ENCODE peak calls at places on chromosomes 12 and 14, in eight cellular contexts. One of them, this sample, is unnamed.

GRCh38 chr14:36129181-36129580 is 47.3 kb downstream of the PTCSC3 start:
- DNase-seq in stimulated activated CD4-positive, alpha-beta T cell treated with anti-CD3 and anti-CD28 coated beads, Interleukin-2, amount 100 ng/mL, for 48 hours: no peak
- DNase-seq in AG09319: no peak
- DNase-seq in midbrain: no peak
- DNase-seq in kidney tubule cell: peak
- DNase-seq in right atrium auricular region: no peak
- DNase-seq in NCI-H146: peak
- DNase-seq in left cardiac atrium: no peak
- DNase-seq in this sample: no peak

GRCh38 chr12:68440068-68440581 is 108.0 kb upstream of the MDM1 start:
- DNase-seq in NCI-H146: no peak
- DNase-seq in left cardiac atrium: no peak
- DNase-seq in kidney tubule cell: peak
- DNase-seq in midbrain: no peak
- DNase-seq in AG09319: no peak
- DNase-seq in stimulated activated CD4-positive, alpha-beta T cell treated with anti-CD3 and anti-CD28 coated beads, Interleukin-2, amount 100 ng/mL, for 48 hours: no peak
- DNase-seq in right atrium auricular region: no peak
- DNase-seq in this sample: no peak

GRCh38 chr12:59077153-59077930 is 157.0 kb upstream of the LRIG3 start:
- DNase-seq in NCI-H146: no peak
- DNase-seq in right atrium auricular region: no peak
- DNase-seq in left cardiac atrium: peak
- DNase-seq in kidney tubule cell: no peak
- DNase-seq in stimulated activated CD4-positive, alpha-beta T cell treated with anti-CD3 and anti-CD28 coated beads, Interleukin-2, amount 100 ng/mL, for 48 hours: no peak
- DNase-seq in midbrain: no peak
- DNase-seq in AG09319: no peak
- DNase-seq in this sample: no peak

GRCh38 chr12:122099280-122099749 is 20.8 kb downstream of the MLXIP start:
- DNase-seq in right atrium auricular region: no peak
- DNase-seq in kidney tubule cell: no peak
- DNase-seq in AG09319: no peak
- DNase-seq in NCI-H146: peak
- DNase-seq in midbrain: no peak
- DNase-seq in stimulated activated CD4-positive, alpha-beta T cell treated with anti-CD3 and anti-CD28 coated beads, Interleukin-2, amount 100 ng/mL, for 48 hours: no peak
- DNase-seq in left cardiac atrium: no peak
- DNase-seq in this sample: peak

GRCh38 chr14:78902010-78902623 is 731.9 kb downstream of the NRXN3 start:
- DNase-seq in kidney tubule cell: peak
- DNase-seq in midbrain: peak
- DNase-seq in NCI-H146: peak
- DNase-seq in stimulated activated CD4-positive, alpha-beta T cell treated with anti-CD3 and anti-CD28 coated beads, Interleukin-2, amount 100 ng/mL, for 48 hours: no peak
- DNase-seq in right atrium auricular region: no peak
- DNase-seq in AG09319: no peak
- DNase-seq in left cardiac atrium: peak
- DNase-seq in this sample: no peak

GRCh38 chr12:24560867-24561266 is 388.0 kb downstream of the BCAT1 start:
- DNase-seq in AG09319: no peak
- DNase-seq in NCI-H146: no peak
- DNase-seq in right atrium auricular region: no peak
- DNase-seq in kidney tubule cell: no peak
- DNase-seq in stimulated activated CD4-positive, alpha-beta T cell treated with anti-CD3 and anti-CD28 coated beads, Interleukin-2, amount 100 ng/mL, for 48 hours: no peak
- DNase-seq in midbrain: peak
- DNase-seq in left cardiac atrium: peak
- DNase-seq in this sample: no peak

GRCh38 chr12:56317675-56318074 is 1.9 kb upstream of the CNPY2 start:
- DNase-seq in left cardiac atrium: no peak
- DNase-seq in kidney tubule cell: no peak
- DNase-seq in stimulated activated CD4-positive, alpha-beta T cell treated with anti-CD3 and anti-CD28 coated beads, Interleukin-2, amount 100 ng/mL, for 48 hours: no peak
- DNase-seq in NCI-H146: no peak
- DNase-seq in right atrium auricular region: no peak
- DNase-seq in midbrain: no peak
- DNase-seq in AG09319: no peak
- DNase-seq in this sample: no peak

GRCh38 chr12:18394742-18395141 is 133.4 kb downstream of the PIK3C2G start:
- DNase-seq in right atrium auricular region: no peak
- DNase-seq in midbrain: no peak
- DNase-seq in stimulated activated CD4-positive, alpha-beta T cell treated with anti-CD3 and anti-CD28 coated beads, Interleukin-2, amount 100 ng/mL, for 48 hours: no peak
- DNase-seq in NCI-H146: no peak
- DNase-seq in AG09319: no peak
- DNase-seq in left cardiac atrium: no peak
- DNase-seq in kidney tubule cell: no peak
- DNase-seq in this sample: no peak

GRCh38 chr14:73240816-73241480 is 3.6 kb downstream of the PAPLN start:
- DNase-seq in kidney tubule cell: no peak
- DNase-seq in left cardiac atrium: no peak
- DNase-seq in NCI-H146: no peak
- DNase-seq in right atrium auricular region: no peak
- DNase-seq in AG09319: no peak
- DNase-seq in stimulated activated CD4-positive, alpha-beta T cell treated with anti-CD3 and anti-CD28 coated beads, Interleukin-2, amount 100 ng/mL, for 48 hours: no peak
- DNase-seq in midbrain: peak
- DNase-seq in this sample: peak

GRCh38 chr14:76773188-76773885 is 12.1 kb downstream of the VASH1 start:
- DNase-seq in NCI-H146: no peak
- DNase-seq in stimulated activated CD4-positive, alpha-beta T cell treated with anti-CD3 and anti-CD28 coated beads, Interleukin-2, amount 100 ng/mL, for 48 hours: no peak
- DNase-seq in left cardiac atrium: peak
- DNase-seq in midbrain: no peak
- DNase-seq in AG09319: peak
- DNase-seq in right atrium auricular region: peak
- DNase-seq in kidney tubule cell: peak
- DNase-seq in this sample: peak

GRCh38 chr12:90899456-90900182 is 55.4 kb downstream of the CCER1 start:
- DNase-seq in AG09319: no peak
- DNase-seq in kidney tubule cell: peak
- DNase-seq in midbrain: no peak
- DNase-seq in right atrium auricular region: no peak
- DNase-seq in NCI-H146: no peak
- DNase-seq in left cardiac atrium: no peak
- DNase-seq in stimulated activated CD4-positive, alpha-beta T cell treated with anti-CD3 and anti-CD28 coated beads, Interleukin-2, amount 100 ng/mL, for 48 hours: no peak
- DNase-seq in this sample: no peak

GRCh38 chr14:64212666-64213065 is 81.5 kb downstream of the ESR2 start:
- DNase-seq in AG09319: no peak
- DNase-seq in left cardiac atrium: no peak
- DNase-seq in midbrain: no peak
- DNase-seq in stimulated activated CD4-positive, alpha-beta T cell treated with anti-CD3 and anti-CD28 coated beads, Interleukin-2, amount 100 ng/mL, for 48 hours: no peak
- DNase-seq in kidney tubule cell: no peak
- DNase-seq in NCI-H146: no peak
- DNase-seq in right atrium auricular region: no peak
- DNase-seq in this sample: no peak

GRCh38 chr14:55052259-55052930 is 948 bp downstream of the MAPK1IP1L start:
- DNase-seq in midbrain: no peak
- DNase-seq in NCI-H146: no peak
- DNase-seq in AG09319: no peak
- DNase-seq in kidney tubule cell: no peak
- DNase-seq in stimulated activated CD4-positive, alpha-beta T cell treated with anti-CD3 and anti-CD28 coated beads, Interleukin-2, amount 100 ng/mL, for 48 hours: no peak
- DNase-seq in right atrium auricular region: no peak
- DNase-seq in left cardiac atrium: no peak
- DNase-seq in this sample: no peak

GRCh38 chr14:73237219-73237785 is at the start of gene PAPLN:
- DNase-seq in kidney tubule cell: peak
- DNase-seq in midbrain: no peak
- DNase-seq in stimulated activated CD4-positive, alpha-beta T cell treated with anti-CD3 and anti-CD28 coated beads, Interleukin-2, amount 100 ng/mL, for 48 hours: no peak
- DNase-seq in NCI-H146: no peak
- DNase-seq in right atrium auricular region: no peak
- DNase-seq in AG09319: no peak
- DNase-seq in left cardiac atrium: no peak
- DNase-seq in this sample: no peak

GRCh38 chr12:6638305-6638704 is 2.5 kb upstream of the LPAR5 start:
- DNase-seq in midbrain: no peak
- DNase-seq in kidney tubule cell: no peak
- DNase-seq in right atrium auricular region: no peak
- DNase-seq in left cardiac atrium: no peak
- DNase-seq in AG09319: no peak
- DNase-seq in NCI-H146: no peak
- DNase-seq in stimulated activated CD4-positive, alpha-beta T cell treated with anti-CD3 and anti-CD28 coated beads, Interleukin-2, amount 100 ng/mL, for 48 hours: no peak
- DNase-seq in this sample: no peak

GRCh38 chr12:110278137-110278536 is 2.9 kb upstream of the ATP2A2 start:
- DNase-seq in left cardiac atrium: no peak
- DNase-seq in right atrium auricular region: no peak
- DNase-seq in AG09319: no peak
- DNase-seq in kidney tubule cell: no peak
- DNase-seq in stimulated activated CD4-positive, alpha-beta T cell treated with anti-CD3 and anti-CD28 coated beads, Interleukin-2, amount 100 ng/mL, for 48 hours: no peak
- DNase-seq in midbrain: no peak
- DNase-seq in NCI-H146: no peak
- DNase-seq in this sample: no peak

GRCh38 chr14:81245771-81246170 is 25.0 kb upstream of the GTF2A1 start:
- DNase-seq in midbrain: no peak
- DNase-seq in stimulated activated CD4-positive, alpha-beta T cell treated with anti-CD3 and anti-CD28 coated beads, Interleukin-2, amount 100 ng/mL, for 48 hours: no peak
- DNase-seq in left cardiac atrium: no peak
- DNase-seq in kidney tubule cell: no peak
- DNase-seq in AG09319: peak
- DNase-seq in NCI-H146: no peak
- DNase-seq in right atrium auricular region: no peak
- DNase-seq in this sample: no peak

GRCh38 chr14:24232645-24233537 is at the start of gene GMPR2:
- DNase-seq in stimulated activated CD4-positive, alpha-beta T cell treated with anti-CD3 and anti-CD28 coated beads, Interleukin-2, amount 100 ng/mL, for 48 hours: no peak
- DNase-seq in kidney tubule cell: no peak
- DNase-seq in NCI-H146: peak
- DNase-seq in midbrain: peak
- DNase-seq in AG09319: no peak
- DNase-seq in right atrium auricular region: no peak
- DNase-seq in left cardiac atrium: peak
- DNase-seq in this sample: no peak

GRCh38 chr12:40312982-40313576 is 88.3 kb downstream of the LRRK2 start:
- DNase-seq in AG09319: peak
- DNase-seq in left cardiac atrium: no peak
- DNase-seq in right atrium auricular region: no peak
- DNase-seq in NCI-H146: no peak
- DNase-seq in kidney tubule cell: peak
- DNase-seq in stimulated activated CD4-positive, alpha-beta T cell treated with anti-CD3 and anti-CD28 coated beads, Interleukin-2, amount 100 ng/mL, for 48 hours: no peak
- DNase-seq in midbrain: no peak
- DNase-seq in this sample: no peak

GRCh38 chr12:80776706-80777105 is 60.0 kb downstream of the MYF5 start:
- DNase-seq in NCI-H146: no peak
- DNase-seq in stimulated activated CD4-positive, alpha-beta T cell treated with anti-CD3 and anti-CD28 coated beads, Interleukin-2, amount 100 ng/mL, for 48 hours: no peak
- DNase-seq in left cardiac atrium: no peak
- DNase-seq in midbrain: no peak
- DNase-seq in kidney tubule cell: peak
- DNase-seq in right atrium auricular region: no peak
- DNase-seq in AG09319: no peak
- DNase-seq in this sample: no peak

GRCh38 chr12:22083167-22083566 is 37.1 kb downstream of the CMAS start:
- DNase-seq in AG09319: peak
- DNase-seq in kidney tubule cell: peak
- DNase-seq in left cardiac atrium: no peak
- DNase-seq in right atrium auricular region: no peak
- DNase-seq in midbrain: peak
- DNase-seq in stimulated activated CD4-positive, alpha-beta T cell treated with anti-CD3 and anti-CD28 coated beads, Interleukin-2, amount 100 ng/mL, for 48 hours: peak
- DNase-seq in NCI-H146: peak
- DNase-seq in this sample: no peak

GRCh38 chr12:61854902-61855301 is 405.3 kb upstream of the USP15 start:
- DNase-seq in stimulated activated CD4-positive, alpha-beta T cell treated with anti-CD3 and anti-CD28 coated beads, Interleukin-2, amount 100 ng/mL, for 48 hours: no peak
- DNase-seq in NCI-H146: no peak
- DNase-seq in midbrain: no peak
- DNase-seq in left cardiac atrium: no peak
- DNase-seq in right atrium auricular region: no peak
- DNase-seq in AG09319: no peak
- DNase-seq in kidney tubule cell: no peak
- DNase-seq in this sample: no peak

GRCh38 chr12:24527102-24527501 is 421.8 kb downstream of the BCAT1 start:
- DNase-seq in kidney tubule cell: no peak
- DNase-seq in midbrain: no peak
- DNase-seq in stimulated activated CD4-positive, alpha-beta T cell treated with anti-CD3 and anti-CD28 coated beads, Interleukin-2, amount 100 ng/mL, for 48 hours: no peak
- DNase-seq in AG09319: no peak
- DNase-seq in NCI-H146: no peak
- DNase-seq in right atrium auricular region: no peak
- DNase-seq in left cardiac atrium: no peak
- DNase-seq in this sample: no peak

GRCh38 chr14:76919811-76920571 is 93.8 kb downstream of the LRRC74A start:
- DNase-seq in stimulated activated CD4-positive, alpha-beta T cell treated with anti-CD3 and anti-CD28 coated beads, Interleukin-2, amount 100 ng/mL, for 48 hours: no peak
- DNase-seq in kidney tubule cell: peak
- DNase-seq in AG09319: peak
- DNase-seq in NCI-H146: peak
- DNase-seq in midbrain: no peak
- DNase-seq in right atrium auricular region: no peak
- DNase-seq in left cardiac atrium: peak
- DNase-seq in this sample: peak

GRCh38 chr12:20007331-20007730 is 361.0 kb upstream of the PDE3A start:
- DNase-seq in kidney tubule cell: no peak
- DNase-seq in right atrium auricular region: no peak
- DNase-seq in left cardiac atrium: no peak
- DNase-seq in stimulated activated CD4-positive, alpha-beta T cell treated with anti-CD3 and anti-CD28 coated beads, Interleukin-2, amount 100 ng/mL, for 48 hours: no peak
- DNase-seq in AG09319: no peak
- DNase-seq in NCI-H146: no peak
- DNase-seq in midbrain: no peak
- DNase-seq in this sample: no peak

GRCh38 chr12:91667698-91668097 is 477.9 kb downstream of the BTG1 start:
- DNase-seq in left cardiac atrium: no peak
- DNase-seq in kidney tubule cell: no peak
- DNase-seq in midbrain: no peak
- DNase-seq in stimulated activated CD4-positive, alpha-beta T cell treated with anti-CD3 and anti-CD28 coated beads, Interleukin-2, amount 100 ng/mL, for 48 hours: no peak
- DNase-seq in NCI-H146: no peak
- DNase-seq in right atrium auricular region: no peak
- DNase-seq in AG09319: no peak
- DNase-seq in this sample: no peak

GRCh38 chr12:54356951-54357356 is 7.3 kb downstream of the GPR84 start:
- DNase-seq in AG09319: no peak
- DNase-seq in midbrain: no peak
- DNase-seq in NCI-H146: no peak
- DNase-seq in kidney tubule cell: no peak
- DNase-seq in left cardiac atrium: no peak
- DNase-seq in stimulated activated CD4-positive, alpha-beta T cell treated with anti-CD3 and anti-CD28 coated beads, Interleukin-2, amount 100 ng/mL, for 48 hours: no peak
- DNase-seq in right atrium auricular region: no peak
- DNase-seq in this sample: no peak

GRCh38 chr12:92602476-92602875 is 100.3 kb upstream of the PLEKHG7 start:
- DNase-seq in NCI-H146: no peak
- DNase-seq in right atrium auricular region: no peak
- DNase-seq in left cardiac atrium: no peak
- DNase-seq in stimulated activated CD4-positive, alpha-beta T cell treated with anti-CD3 and anti-CD28 coated beads, Interleukin-2, amount 100 ng/mL, for 48 hours: no peak
- DNase-seq in midbrain: no peak
- DNase-seq in AG09319: no peak
- DNase-seq in kidney tubule cell: peak
- DNase-seq in this sample: no peak

GRCh38 chr14:99158646-99159165 is 113.3 kb downstream of the BCL11B start:
- DNase-seq in midbrain: no peak
- DNase-seq in AG09319: no peak
- DNase-seq in kidney tubule cell: no peak
- DNase-seq in right atrium auricular region: no peak
- DNase-seq in left cardiac atrium: no peak
- DNase-seq in NCI-H146: no peak
- DNase-seq in stimulated activated CD4-positive, alpha-beta T cell treated with anti-CD3 and anti-CD28 coated beads, Interleukin-2, amount 100 ng/mL, for 48 hours: no peak
- DNase-seq in this sample: no peak

GRCh38 chr12:6977653-6978052 is 6.9 kb downstream of the EMG1 start:
- DNase-seq in midbrain: no peak
- DNase-seq in right atrium auricular region: no peak
- DNase-seq in kidney tubule cell: no peak
- DNase-seq in left cardiac atrium: no peak
- DNase-seq in AG09319: no peak
- DNase-seq in stimulated activated CD4-positive, alpha-beta T cell treated with anti-CD3 and anti-CD28 coated beads, Interleukin-2, amount 100 ng/mL, for 48 hours: no peak
- DNase-seq in NCI-H146: no peak
- DNase-seq in this sample: no peak

GRCh38 chr12:62802981-62803380 is 132.0 kb downstream of the PPM1H start:
- DNase-seq in AG09319: no peak
- DNase-seq in midbrain: peak
- DNase-seq in right atrium auricular region: no peak
- DNase-seq in left cardiac atrium: no peak
- DNase-seq in stimulated activated CD4-positive, alpha-beta T cell treated with anti-CD3 and anti-CD28 coated beads, Interleukin-2, amount 100 ng/mL, for 48 hours: no peak
- DNase-seq in kidney tubule cell: no peak
- DNase-seq in NCI-H146: peak
- DNase-seq in this sample: no peak

GRCh38 chr14:96215845-96216244 is 11.2 kb downstream of the BDKRB2 start:
- DNase-seq in AG09319: no peak
- DNase-seq in stimulated activated CD4-positive, alpha-beta T cell treated with anti-CD3 and anti-CD28 coated beads, Interleukin-2, amount 100 ng/mL, for 48 hours: no peak
- DNase-seq in kidney tubule cell: no peak
- DNase-seq in midbrain: no peak
- DNase-seq in NCI-H146: no peak
- DNase-seq in right atrium auricular region: no peak
- DNase-seq in left cardiac atrium: no peak
- DNase-seq in this sample: no peak

GRCh38 chr14:100088226-100088625 is 23.0 kb downstream of the EVL start:
- DNase-seq in stimulated activated CD4-positive, alpha-beta T cell treated with anti-CD3 and anti-CD28 coated beads, Interleukin-2, amount 100 ng/mL, for 48 hours: no peak
- DNase-seq in right atrium auricular region: no peak
- DNase-seq in AG09319: no peak
- DNase-seq in kidney tubule cell: no peak
- DNase-seq in left cardiac atrium: no peak
- DNase-seq in NCI-H146: no peak
- DNase-seq in midbrain: no peak
- DNase-seq in this sample: no peak